ENCODE peak calls at places on chromosome 19, in ten cellular contexts. L is body of pancreas, D is stomach, J is type B pancreatic cell, R is choroid plexus epithelial cell, V is psoas muscle, M is A549, K is right lobe of liver, X is cardiac fibroblast, Z is left ventricle myocardium inferior. T is an unnamed sample.

GRCh38 chr19:31270897-31271568 is 78.2 kb downstream of the TSHZ3 start:
- DNase-seq in X (peak), Z (no peak), J (no peak), V (no peak), M (no peak), L (no peak), K (no peak), D (no peak), R (peak), T (peak)

GRCh38 chr19:13044160-13044853 is 49.0 kb downstream of the NFIX start:
- DNase-seq in D (no peak), R (peak), J (no peak), L (no peak), M (no peak), K (no peak), V (no peak), Z (no peak), X (no peak), T (no peak)

GRCh38 chr19:42420055-42420544 is 7.1 kb downstream of the LIPE start:
- DNase-seq in Z (no peak), K (no peak), M (peak), D (peak), L (peak), V (no peak), X (peak), R (peak), J (no peak), T (peak)

GRCh38 chr19:5271145-5271544 is 69.5 kb downstream of the PTPRS start:
- DNase-seq in Z (no peak), L (no peak), X (no peak), M (peak), J (no peak), R (peak), V (no peak), D (no peak), K (no peak), T (no peak)

GRCh38 chr19:10686661-10687517 is 14.3 kb upstream of the QTRT1 start:
- DNase-seq in J (no peak), K (no peak), X (peak), M (no peak), Z (peak), L (no peak), D (no peak), R (peak), V (no peak), T (no peak)

GRCh38 chr19:55300821-55301458 is 17.1 kb downstream of the BRSK1 start:
- DNase-seq in L (no peak), X (no peak), Z (no peak), M (no peak), J (no peak), K (no peak), D (no peak), V (no peak), R (no peak), T (no peak)

GRCh38 chr19:15287496-15287895 is 44.8 kb downstream of the BRD4 start:
- DNase-seq in M (no peak), R (no peak), Z (no peak), D (no peak), K (no peak), J (no peak), L (no peak), X (no peak), V (no peak), T (no peak)

GRCh38 chr19:54230031-54230430 is 7.2 kb upstream of the LILRB3 start:
- DNase-seq in X (no peak), K (no peak), D (no peak), M (no peak), V (no peak), L (no peak), R (no peak), J (no peak), Z (no peak), T (peak)

GRCh38 chr19:29849234-29849633 is 37.4 kb downstream of the CCNE1 start:
- DNase-seq in Z (no peak), X (no peak), R (no peak), L (no peak), J (no peak), V (no peak), M (no peak), D (no peak), K (no peak), T (no peak)

GRCh38 chr19:3398114-3398899 is 31.9 kb downstream of the NFIC start:
- DNase-seq in X (peak), V (peak), D (peak), K (peak), L (peak), M (no peak), J (no peak), Z (peak), R (peak), T (no peak)

GRCh38 chr19:19657397-19657783 is 6.1 kb downstream of the ATP13A1 start:
- DNase-seq in L (no peak), V (no peak), R (no peak), Z (no peak), M (no peak), J (no peak), D (no peak), X (peak), K (no peak), T (no peak)

GRCh38 chr19:38090561-38090960 is 133.5 kb downstream of the DPF1 start:
- DNase-seq in Z (peak), R (no peak), D (no peak), L (peak), X (no peak), V (no peak), M (no peak), J (no peak), K (peak), T (no peak)

GRCh38 chr19:19256072-19256969 is 16.8 kb downstream of the TM6SF2 start:
- DNase-seq in Z (no peak), M (no peak), K (no peak), D (no peak), R (no peak), V (no peak), L (no peak), J (no peak), X (no peak), T (no peak)

GRCh38 chr19:47124937-47125668 is 5.5 kb upstream of the SAE1 start:
- DNase-seq in R (peak), D (no peak), X (peak), M (peak), K (no peak), V (no peak), J (no peak), Z (no peak), L (peak), T (no peak)

GRCh38 chr19:6402058-6402457 is 9.1 kb upstream of the GTF2F1 start:
- DNase-seq in M (no peak), L (no peak), X (no peak), J (no peak), K (no peak), Z (no peak), V (no peak), D (no peak), R (no peak), T (no peak)

GRCh38 chr19:10820173-10820572 is 15.8 kb downstream of the TMED1 start:
- DNase-seq in J (no peak), R (no peak), V (no peak), M (peak), D (no peak), X (no peak), Z (no peak), L (no peak), K (peak), T (no peak)

GRCh38 chr19:53912653-53913052 is 3.6 kb downstream of the CACNG7 start:
- DNase-seq in X (no peak), M (no peak), J (no peak), Z (no peak), K (no peak), V (no peak), L (no peak), D (no peak), R (no peak), T (no peak)

GRCh38 chr19:342801-343421 is 1.7 kb downstream of the MIER2 start:
- DNase-seq in X (peak), Z (peak), M (no peak), J (no peak), D (peak), K (no peak), V (peak), L (peak), R (peak), T (peak)

GRCh38 chr19:18287836-18288772 is 6.7 kb upstream of the JUND start:
- DNase-seq in D (no peak), R (peak), X (no peak), L (no peak), J (no peak), Z (no peak), M (no peak), K (no peak), V (no peak), T (no peak)

GRCh38 chr19:55484571-55485438 is at the start of gene NAT14:
- DNase-seq in Z (peak), V (peak), K (no peak), L (peak), J (peak), R (peak), X (peak), D (peak), M (peak), T (no peak)

GRCh38 chr19:4108767-4109625 is 14.9 kb downstream of the MAP2K2 start:
- DNase-seq in J (no peak), D (peak), L (peak), V (no peak), K (no peak), X (no peak), R (no peak), Z (no peak), M (no peak), T (no peak)

GRCh38 chr19:29006057-29006735 is 206.8 kb downstream of the UQCRFS1 start:
- DNase-seq in Z (no peak), R (peak), L (no peak), X (no peak), K (no peak), J (no peak), M (no peak), D (no peak), V (no peak), T (no peak)

GRCh38 chr19:3618811-3619630 is 7.6 kb downstream of the CACTIN start:
- DNase-seq in V (no peak), R (no peak), K (no peak), Z (no peak), L (no peak), M (no peak), X (no peak), D (no peak), J (no peak), T (peak)

GRCh38 chr19:5690955-5691204 is 785 bp downstream of the RPL36 start:
- DNase-seq in R (peak), J (no peak), X (no peak), Z (no peak), L (no peak), D (no peak), K (peak), V (no peak), M (no peak), T (no peak)

GRCh38 chr19:30118221-30118620 is 176.2 kb downstream of the URI1 start:
- DNase-seq in L (no peak), Z (no peak), V (no peak), X (no peak), J (no peak), M (no peak), D (no peak), K (no peak), R (no peak), T (no peak)

GRCh38 chr19:52901842-52902241 is 4.4 kb upstream of the ZNF320 start:
- DNase-seq in J (no peak), V (no peak), K (no peak), M (no peak), R (no peak), X (no peak), D (no peak), L (no peak), Z (no peak), T (no peak)

GRCh38 chr19:33405491-33406461 is 32.3 kb downstream of the CEBPG start:
- DNase-seq in R (no peak), J (no peak), L (no peak), K (peak), M (no peak), D (no peak), X (no peak), V (no peak), Z (peak), T (peak)

GRCh38 chr19:33408116-33408515 is 34.6 kb downstream of the CEBPG start:
- DNase-seq in X (no peak), R (no peak), Z (peak), M (no peak), D (no peak), J (no peak), K (peak), L (no peak), V (no peak), T (peak)

GRCh38 chr19:33406521-33407139 is 33.1 kb downstream of the CEBPG start:
- DNase-seq in K (peak), L (peak), Z (peak), D (peak), R (peak), M (peak), J (no peak), X (peak), V (peak), T (peak)

GRCh38 chr19:33407716-33408115 is 34.2 kb downstream of the CEBPG start:
- DNase-seq in M (no peak), V (no peak), L (no peak), K (peak), D (no peak), R (no peak), Z (peak), J (no peak), X (no peak), T (peak)

GRCh38 chr19:33407140-33407551 is 33.6 kb downstream of the CEBPG start:
- DNase-seq in X (no peak), M (no peak), Z (no peak), D (no peak), V (no peak), K (no peak), J (no peak), L (no peak), R (no peak), T (peak)
- TF ChIP-seq CTCF in X (no peak), M (peak), Z (no peak), D (no peak), V (no peak), K (no peak), J (peak), L (no peak), R (no peak), T (peak)

GRCh38 chr19:2110822-2111221 is 14.1 kb downstream of the IZUMO4 start:
- DNase-seq in Z (no peak), X (no peak), L (no peak), R (no peak), V (no peak), D (no peak), J (no peak), K (no peak), M (no peak), T (peak)
- TF ChIP-seq CTCF in Z (no peak), X (no peak), L (no peak), R (peak), V (no peak), D (no peak), J (no peak), K (no peak), M (no peak), T (peak)

DNA sequence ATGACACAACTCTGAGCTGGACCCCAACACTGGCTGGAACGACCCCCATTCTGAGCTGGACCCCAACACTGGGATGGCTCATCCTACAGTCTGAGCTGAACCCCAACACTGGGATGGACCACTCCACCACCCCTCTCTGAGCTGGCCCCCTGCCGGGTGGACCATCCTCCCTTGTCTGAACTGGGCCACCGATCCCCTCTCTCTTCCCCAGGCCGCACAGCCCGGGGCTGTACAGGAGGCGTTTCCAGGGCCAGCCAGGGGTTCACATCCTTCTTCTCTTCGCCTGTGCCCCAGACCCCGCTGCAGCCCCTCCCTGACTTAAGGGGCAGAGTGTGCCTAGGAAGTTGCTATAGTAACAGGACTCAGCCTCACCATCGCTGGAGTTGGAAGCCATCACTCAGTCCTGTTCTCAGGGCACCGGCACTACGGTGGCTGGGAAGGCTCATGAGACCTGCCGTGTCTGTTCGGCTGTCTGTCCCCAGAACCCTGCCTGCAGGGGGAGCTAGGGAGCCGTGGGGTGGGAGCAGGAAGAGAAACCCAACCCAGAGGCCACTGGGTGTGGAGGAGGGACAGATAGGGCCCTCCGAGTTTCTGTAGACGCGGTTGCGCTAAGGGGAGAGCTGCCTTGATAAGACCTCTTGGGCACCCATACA is 3.7 kb downstream of the PRKACA start:
- DNase-seq in L (no peak), D (no peak), X (no peak), V (peak), K (peak), Z (peak), R (no peak), J (no peak), M (no peak), T (no peak)
- TF ChIP-seq CTCF in L (no peak), D (no peak), X (peak), V (peak), K (peak), Z (peak), R (peak), J (peak), M (no peak), T (peak)

GRCh38 chr19:49451430-49452181 is at the start of gene PIH1D1:
- DNase-seq in D (peak), M (peak), K (peak), R (peak), V (peak), L (peak), Z (peak), J (peak), X (peak), T (no peak)
- TF ChIP-seq CTCF in D (no peak), M (no peak), K (peak), R (peak), V (no peak), L (no peak), Z (peak), J (peak), X (peak), T (peak)

GRCh38 chr19:8487137-8487851 is 15.1 kb downstream of the PRAM1 start:
- DNase-seq in D (no peak), R (no peak), K (no peak), L (peak), Z (no peak), X (no peak), M (no peak), V (no peak), J (no peak), T (peak)
- TF ChIP-seq CTCF in D (no peak), R (no peak), K (no peak), L (no peak), Z (no peak), X (no peak), M (no peak), V (no peak), J (no peak), T (no peak)

GRCh38 chr19:16851031-16851712 is 22.0 kb downstream of the SIN3B start:
- DNase-seq in R (peak), L (no peak), Z (no peak), V (no peak), K (no peak), J (no peak), D (no peak), M (no peak), X (no peak), T (peak)
- TF ChIP-seq CTCF in R (no peak), L (no peak), Z (no peak), V (no peak), K (no peak), J (no peak), D (no peak), M (no peak), X (no peak), T (no peak)

DNA sequence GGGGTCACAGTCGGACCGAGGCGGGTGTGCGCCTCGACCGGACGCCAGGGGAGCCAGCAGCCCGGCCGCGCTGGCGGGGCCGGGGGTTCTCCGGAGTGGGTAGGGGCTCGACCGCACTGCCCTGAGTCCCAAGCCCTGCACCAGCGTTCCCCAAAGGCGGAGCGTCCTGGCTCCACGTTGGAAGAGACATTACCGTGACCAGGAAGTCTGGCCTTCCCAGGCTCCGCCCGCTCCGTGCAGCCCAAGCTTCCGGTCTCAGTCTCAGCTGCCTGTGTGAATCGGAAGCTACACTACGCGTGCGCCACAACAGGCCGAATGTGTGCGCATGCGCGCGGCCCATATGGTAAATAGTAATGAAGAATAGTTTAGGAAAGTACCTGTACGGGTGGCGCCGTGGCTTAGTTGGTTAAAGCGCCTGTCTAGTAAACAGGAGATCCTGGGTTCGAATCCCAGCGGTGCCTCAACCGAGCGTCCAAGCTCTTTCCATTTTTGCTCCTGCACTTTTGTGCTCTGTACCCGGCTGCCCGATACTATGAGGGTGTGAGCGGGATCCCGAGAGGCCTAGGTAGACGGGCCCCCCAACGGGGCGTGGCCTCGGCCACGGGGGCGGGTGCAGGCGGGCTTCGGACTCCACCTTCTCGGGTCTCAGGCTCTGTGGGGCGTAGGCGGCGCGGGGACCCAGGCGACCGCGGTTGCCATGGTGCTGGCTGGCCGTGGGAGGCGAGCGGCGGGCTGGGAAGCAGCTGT is 17.3 kb upstream of the LRP3 start:
- DNase-seq in D (peak), M (peak), Z (peak), L (peak), K (peak), J (peak), V (peak), R (peak), X (peak), T (peak)
- TF ChIP-seq CTCF in D (no peak), M (no peak), Z (peak), L (no peak), K (peak), J (peak), V (peak), R (peak), X (peak), T (peak)

GRCh38 chr19:51396175-51396574 is 5.8 kb upstream of the C19orf84 start:
- DNase-seq in L (no peak), V (no peak), J (no peak), X (no peak), D (no peak), M (no peak), Z (no peak), K (no peak), R (no peak), T (no peak)

GRCh38 chr19:51398096-51398704 is 7.8 kb upstream of the C19orf84 start:
- DNase-seq in K (no peak), X (peak), L (no peak), D (no peak), Z (no peak), M (peak), R (peak), V (no peak), J (no peak), T (no peak)

GRCh38 chr19:51389143-51389542 is 1.2 kb downstream of the C19orf84 start:
- DNase-seq in Z (no peak), L (no peak), K (no peak), M (no peak), V (no peak), R (no peak), X (no peak), D (no peak), J (no peak), T (no peak)

GRCh38 chr19:51391073-51391611 is 751 bp upstream of the C19orf84 start:
- DNase-seq in D (no peak), V (no peak), X (no peak), L (no peak), K (no peak), Z (no peak), R (no peak), J (no peak), M (no peak), T (no peak)

DNA sequence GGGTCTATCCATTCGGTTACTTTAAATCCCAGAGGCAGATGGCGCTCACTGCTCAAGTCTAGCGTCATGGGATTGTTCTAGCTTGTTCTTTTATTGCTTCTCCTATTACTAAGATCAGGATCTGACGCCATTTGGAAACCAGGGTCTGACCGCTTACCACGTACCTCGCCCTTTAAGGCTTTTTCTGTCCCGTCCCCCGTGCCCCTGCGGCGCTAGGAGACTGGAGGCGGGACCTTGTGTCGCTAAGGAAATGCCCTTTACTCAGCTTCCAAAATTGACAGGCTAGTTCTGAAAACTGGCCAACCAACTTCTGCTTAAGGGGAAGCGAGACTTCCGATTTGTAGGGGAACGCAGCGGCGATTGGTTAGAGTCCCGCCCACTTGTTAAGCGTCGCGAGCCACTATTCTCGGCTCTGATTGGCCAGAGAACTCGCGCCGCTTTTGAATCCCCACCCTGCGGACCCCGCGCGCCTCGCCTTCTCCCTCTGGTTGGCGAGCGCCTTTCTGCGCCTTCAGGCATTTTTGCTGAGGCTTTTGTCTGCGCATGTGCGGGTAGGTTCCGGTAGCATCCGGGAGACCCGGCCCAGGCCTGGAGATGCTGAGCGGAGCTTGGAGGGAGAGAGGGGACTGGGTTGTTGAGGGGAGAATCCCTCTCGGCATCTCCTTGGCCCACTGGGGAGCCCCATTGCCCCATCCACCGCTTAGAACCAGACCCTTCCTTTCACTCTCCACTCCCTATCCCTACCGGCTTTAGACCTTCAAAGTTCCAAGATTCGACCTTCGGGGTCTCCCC is 3.9 kb upstream of the C19orf84 start:
- DNase-seq in V (peak), D (peak), L (peak), R (peak), Z (peak), K (peak), X (peak), J (peak), M (peak), T (no peak)
- TF ChIP-seq CTCF in V (peak), D (no peak), L (no peak), R (peak), Z (no peak), K (no peak), X (peak), J (no peak), M (no peak), T (peak)

T was measured in chondrocyte.